ENCODE peak calls at places on chromosomes 5 and 9, in ten cellular contexts. One of them, this sample, is unnamed.
A peak's percentile ranks its signal among the peaks of the same experiment; 100 is the strongest.

GRCh38 chr9:118529210-118529609 is 825.0 kb downstream of the TLR4 start:
- DNase-seq in KG1: no peak
- DNase-seq in ACHN: no peak
- DNase-seq in stimulated activated CD8-positive, alpha-beta memory T cell treated with anti-CD3 and anti-CD28 coated beads, Interleukin-15, amount 100 ng/mL, for 1 hour: no peak
- DNase-seq in midbrain: no peak
- DNase-seq in kidney glomerular epithelial cell: no peak
- DNase-seq in right lobe of liver: no peak
- DNase-seq in stimulated activated CD4-positive, alpha-beta T cell treated with anti-CD3 and anti-CD28 coated beads, Interleukin-1b, Interleukin-23, amount 100 ng/mL, for 24 hours: no peak
- DNase-seq in NCI-H1092: no peak
- DNase-seq in activated T-cell treated with anti-CD3 and anti-CD28 coated beads for 1 hour: no peak
- DNase-seq in this sample: no peak

GRCh38 chr5:173554989-173555705 is 61.3 kb downstream of the BOD1 start:
- DNase-seq in KG1: no peak
- DNase-seq in ACHN: no peak
- DNase-seq in stimulated activated CD8-positive, alpha-beta memory T cell treated with anti-CD3 and anti-CD28 coated beads, Interleukin-15, amount 100 ng/mL, for 1 hour: no peak
- DNase-seq in midbrain: peak; percentile 72
- DNase-seq in kidney glomerular epithelial cell: no peak
- DNase-seq in right lobe of liver: no peak
- DNase-seq in stimulated activated CD4-positive, alpha-beta T cell treated with anti-CD3 and anti-CD28 coated beads, Interleukin-1b, Interleukin-23, amount 100 ng/mL, for 24 hours: no peak
- DNase-seq in NCI-H1092: no peak
- DNase-seq in activated T-cell treated with anti-CD3 and anti-CD28 coated beads for 1 hour: no peak
- DNase-seq in this sample: no peak

GRCh38 chr5:81010636-81011035 is 50.5 kb downstream of the RASGRF2 start:
- DNase-seq in KG1: no peak
- DNase-seq in ACHN: no peak
- DNase-seq in stimulated activated CD8-positive, alpha-beta memory T cell treated with anti-CD3 and anti-CD28 coated beads, Interleukin-15, amount 100 ng/mL, for 1 hour: no peak
- DNase-seq in midbrain: no peak
- DNase-seq in kidney glomerular epithelial cell: no peak
- DNase-seq in right lobe of liver: no peak
- DNase-seq in stimulated activated CD4-positive, alpha-beta T cell treated with anti-CD3 and anti-CD28 coated beads, Interleukin-1b, Interleukin-23, amount 100 ng/mL, for 24 hours: no peak
- DNase-seq in NCI-H1092: no peak
- DNase-seq in activated T-cell treated with anti-CD3 and anti-CD28 coated beads for 1 hour: no peak
- DNase-seq in this sample: no peak

GRCh38 chr5:178531786-178532185 is 58.4 kb downstream of the COL23A1 start:
- DNase-seq in KG1: no peak
- DNase-seq in ACHN: no peak
- DNase-seq in stimulated activated CD8-positive, alpha-beta memory T cell treated with anti-CD3 and anti-CD28 coated beads, Interleukin-15, amount 100 ng/mL, for 1 hour: no peak
- DNase-seq in midbrain: no peak
- DNase-seq in kidney glomerular epithelial cell: no peak
- DNase-seq in right lobe of liver: no peak
- DNase-seq in stimulated activated CD4-positive, alpha-beta T cell treated with anti-CD3 and anti-CD28 coated beads, Interleukin-1b, Interleukin-23, amount 100 ng/mL, for 24 hours: no peak
- DNase-seq in NCI-H1092: no peak
- DNase-seq in activated T-cell treated with anti-CD3 and anti-CD28 coated beads for 1 hour: no peak
- DNase-seq in this sample: no peak

GRCh38 chr5:157670662-157671591 is at the start of gene C5orf52:
- DNase-seq in KG1: no peak
- DNase-seq in ACHN: peak; percentile 13
- DNase-seq in stimulated activated CD8-positive, alpha-beta memory T cell treated with anti-CD3 and anti-CD28 coated beads, Interleukin-15, amount 100 ng/mL, for 1 hour: no peak
- DNase-seq in midbrain: no peak
- DNase-seq in kidney glomerular epithelial cell: no peak
- DNase-seq in right lobe of liver: peak; percentile 43
- DNase-seq in stimulated activated CD4-positive, alpha-beta T cell treated with anti-CD3 and anti-CD28 coated beads, Interleukin-1b, Interleukin-23, amount 100 ng/mL, for 24 hours: no peak
- DNase-seq in NCI-H1092: no peak
- DNase-seq in activated T-cell treated with anti-CD3 and anti-CD28 coated beads for 1 hour: no peak
- DNase-seq in this sample: peak; percentile 13

GRCh38 chr5:139659673-139660072 is 11.5 kb downstream of the CXXC5 start:
- DNase-seq in KG1: no peak
- DNase-seq in ACHN: no peak
- DNase-seq in stimulated activated CD8-positive, alpha-beta memory T cell treated with anti-CD3 and anti-CD28 coated beads, Interleukin-15, amount 100 ng/mL, for 1 hour: no peak
- DNase-seq in midbrain: no peak
- DNase-seq in kidney glomerular epithelial cell: no peak
- DNase-seq in right lobe of liver: no peak
- DNase-seq in stimulated activated CD4-positive, alpha-beta T cell treated with anti-CD3 and anti-CD28 coated beads, Interleukin-1b, Interleukin-23, amount 100 ng/mL, for 24 hours: no peak
- DNase-seq in NCI-H1092: no peak
- DNase-seq in activated T-cell treated with anti-CD3 and anti-CD28 coated beads for 1 hour: no peak
- DNase-seq in this sample: no peak

GRCh38 chr9:108478871-108479332 is 376.9 kb downstream of the ACTL7B start:
- DNase-seq in KG1: no peak
- DNase-seq in ACHN: peak; percentile 8
- DNase-seq in stimulated activated CD8-positive, alpha-beta memory T cell treated with anti-CD3 and anti-CD28 coated beads, Interleukin-15, amount 100 ng/mL, for 1 hour: no peak
- DNase-seq in midbrain: no peak
- DNase-seq in kidney glomerular epithelial cell: peak; percentile 61
- DNase-seq in right lobe of liver: no peak
- DNase-seq in stimulated activated CD4-positive, alpha-beta T cell treated with anti-CD3 and anti-CD28 coated beads, Interleukin-1b, Interleukin-23, amount 100 ng/mL, for 24 hours: no peak
- DNase-seq in NCI-H1092: no peak
- DNase-seq in activated T-cell treated with anti-CD3 and anti-CD28 coated beads for 1 hour: no peak
- DNase-seq in this sample: no peak

GRCh38 chr9:88721028-88721427 is 186.1 kb downstream of the NXNL2 start:
- DNase-seq in KG1: no peak
- DNase-seq in ACHN: no peak
- DNase-seq in stimulated activated CD8-positive, alpha-beta memory T cell treated with anti-CD3 and anti-CD28 coated beads, Interleukin-15, amount 100 ng/mL, for 1 hour: no peak
- DNase-seq in midbrain: no peak
- DNase-seq in kidney glomerular epithelial cell: no peak
- DNase-seq in right lobe of liver: no peak
- DNase-seq in stimulated activated CD4-positive, alpha-beta T cell treated with anti-CD3 and anti-CD28 coated beads, Interleukin-1b, Interleukin-23, amount 100 ng/mL, for 24 hours: no peak
- DNase-seq in NCI-H1092: no peak
- DNase-seq in activated T-cell treated with anti-CD3 and anti-CD28 coated beads for 1 hour: no peak
- DNase-seq in this sample: no peak

GRCh38 chr9:112850840-112851239 is 39.8 kb downstream of the SLC46A2 start:
- DNase-seq in KG1: no peak
- DNase-seq in ACHN: no peak
- DNase-seq in stimulated activated CD8-positive, alpha-beta memory T cell treated with anti-CD3 and anti-CD28 coated beads, Interleukin-15, amount 100 ng/mL, for 1 hour: no peak
- DNase-seq in midbrain: no peak
- DNase-seq in kidney glomerular epithelial cell: no peak
- DNase-seq in right lobe of liver: no peak
- DNase-seq in stimulated activated CD4-positive, alpha-beta T cell treated with anti-CD3 and anti-CD28 coated beads, Interleukin-1b, Interleukin-23, amount 100 ng/mL, for 24 hours: no peak
- DNase-seq in NCI-H1092: no peak
- DNase-seq in activated T-cell treated with anti-CD3 and anti-CD28 coated beads for 1 hour: no peak
- DNase-seq in this sample: no peak

GRCh38 chr9:96344458-96345180 is 38.9 kb downstream of the SLC35D2 start:
- DNase-seq in KG1: no peak
- DNase-seq in ACHN: peak; percentile 85
- DNase-seq in stimulated activated CD8-positive, alpha-beta memory T cell treated with anti-CD3 and anti-CD28 coated beads, Interleukin-15, amount 100 ng/mL, for 1 hour: no peak
- DNase-seq in midbrain: peak; percentile 69
- DNase-seq in kidney glomerular epithelial cell: peak; percentile 84
- DNase-seq in right lobe of liver: no peak
- DNase-seq in stimulated activated CD4-positive, alpha-beta T cell treated with anti-CD3 and anti-CD28 coated beads, Interleukin-1b, Interleukin-23, amount 100 ng/mL, for 24 hours: no peak
- DNase-seq in NCI-H1092: no peak
- DNase-seq in activated T-cell treated with anti-CD3 and anti-CD28 coated beads for 1 hour: no peak
- DNase-seq in this sample: no peak

GRCh38 chr5:170523129-170523497 is 19.3 kb downstream of the KCNIP1 start:
- DNase-seq in KG1: no peak
- DNase-seq in ACHN: no peak
- DNase-seq in stimulated activated CD8-positive, alpha-beta memory T cell treated with anti-CD3 and anti-CD28 coated beads, Interleukin-15, amount 100 ng/mL, for 1 hour: no peak
- DNase-seq in midbrain: peak; percentile 61
- DNase-seq in kidney glomerular epithelial cell: peak; percentile 35
- DNase-seq in right lobe of liver: no peak
- DNase-seq in stimulated activated CD4-positive, alpha-beta T cell treated with anti-CD3 and anti-CD28 coated beads, Interleukin-1b, Interleukin-23, amount 100 ng/mL, for 24 hours: no peak
- DNase-seq in NCI-H1092: peak; percentile 65
- DNase-seq in activated T-cell treated with anti-CD3 and anti-CD28 coated beads for 1 hour: no peak
- DNase-seq in this sample: no peak

GRCh38 chr9:70470050-70471015 is 55.9 kb upstream of the KLF9 start:
- DNase-seq in KG1: no peak
- DNase-seq in ACHN: no peak
- DNase-seq in stimulated activated CD8-positive, alpha-beta memory T cell treated with anti-CD3 and anti-CD28 coated beads, Interleukin-15, amount 100 ng/mL, for 1 hour: no peak
- DNase-seq in midbrain: peak; percentile 10
- DNase-seq in kidney glomerular epithelial cell: no peak
- DNase-seq in right lobe of liver: peak; percentile 94
- DNase-seq in stimulated activated CD4-positive, alpha-beta T cell treated with anti-CD3 and anti-CD28 coated beads, Interleukin-1b, Interleukin-23, amount 100 ng/mL, for 24 hours: no peak
- DNase-seq in NCI-H1092: no peak
- DNase-seq in activated T-cell treated with anti-CD3 and anti-CD28 coated beads for 1 hour: no peak
- DNase-seq in this sample: no peak

GRCh38 chr9:34928921-34929320 is 29.2 kb upstream of the PHF24 start:
- DNase-seq in KG1: no peak
- DNase-seq in ACHN: no peak
- DNase-seq in stimulated activated CD8-positive, alpha-beta memory T cell treated with anti-CD3 and anti-CD28 coated beads, Interleukin-15, amount 100 ng/mL, for 1 hour: no peak
- DNase-seq in midbrain: no peak
- DNase-seq in kidney glomerular epithelial cell: no peak
- DNase-seq in right lobe of liver: no peak
- DNase-seq in stimulated activated CD4-positive, alpha-beta T cell treated with anti-CD3 and anti-CD28 coated beads, Interleukin-1b, Interleukin-23, amount 100 ng/mL, for 24 hours: no peak
- DNase-seq in NCI-H1092: no peak
- DNase-seq in activated T-cell treated with anti-CD3 and anti-CD28 coated beads for 1 hour: no peak
- DNase-seq in this sample: no peak

GRCh38 chr9:3191715-3192114 is 334.1 kb downstream of the RFX3 start:
- DNase-seq in KG1: no peak
- DNase-seq in ACHN: no peak
- DNase-seq in stimulated activated CD8-positive, alpha-beta memory T cell treated with anti-CD3 and anti-CD28 coated beads, Interleukin-15, amount 100 ng/mL, for 1 hour: no peak
- DNase-seq in midbrain: no peak
- DNase-seq in kidney glomerular epithelial cell: no peak
- DNase-seq in right lobe of liver: no peak
- DNase-seq in stimulated activated CD4-positive, alpha-beta T cell treated with anti-CD3 and anti-CD28 coated beads, Interleukin-1b, Interleukin-23, amount 100 ng/mL, for 24 hours: no peak
- DNase-seq in NCI-H1092: peak; percentile 63
- DNase-seq in activated T-cell treated with anti-CD3 and anti-CD28 coated beads for 1 hour: no peak
- DNase-seq in this sample: no peak

GRCh38 chr5:126777974-126778674 is 1.2 kb downstream of the LMNB1 start:
- DNase-seq in KG1: peak; percentile 35
- DNase-seq in ACHN: peak; percentile 92
- DNase-seq in stimulated activated CD8-positive, alpha-beta memory T cell treated with anti-CD3 and anti-CD28 coated beads, Interleukin-15, amount 100 ng/mL, for 1 hour: peak; percentile 72
- DNase-seq in midbrain: peak; percentile 84
- DNase-seq in kidney glomerular epithelial cell: peak; percentile 85
- DNase-seq in right lobe of liver: peak; percentile 89
- DNase-seq in stimulated activated CD4-positive, alpha-beta T cell treated with anti-CD3 and anti-CD28 coated beads, Interleukin-1b, Interleukin-23, amount 100 ng/mL, for 24 hours: peak; percentile 92
- DNase-seq in NCI-H1092: peak; percentile 90
- DNase-seq in activated T-cell treated with anti-CD3 and anti-CD28 coated beads for 1 hour: peak; percentile 85
- DNase-seq in this sample: peak; percentile 90

GRCh38 chr9:37382161-37382981 is 40.1 kb upstream of the GRHPR start:
- DNase-seq in KG1: no peak
- DNase-seq in ACHN: no peak
- DNase-seq in stimulated activated CD8-positive, alpha-beta memory T cell treated with anti-CD3 and anti-CD28 coated beads, Interleukin-15, amount 100 ng/mL, for 1 hour: no peak
- DNase-seq in midbrain: no peak
- DNase-seq in kidney glomerular epithelial cell: no peak
- DNase-seq in right lobe of liver: no peak
- DNase-seq in stimulated activated CD4-positive, alpha-beta T cell treated with anti-CD3 and anti-CD28 coated beads, Interleukin-1b, Interleukin-23, amount 100 ng/mL, for 24 hours: no peak
- DNase-seq in NCI-H1092: no peak
- DNase-seq in activated T-cell treated with anti-CD3 and anti-CD28 coated beads for 1 hour: no peak
- DNase-seq in this sample: no peak

GRCh38 chr5:601771-602465 is 10.2 kb upstream of the CEP72 start:
- DNase-seq in KG1: no peak
- DNase-seq in ACHN: no peak
- DNase-seq in stimulated activated CD8-positive, alpha-beta memory T cell treated with anti-CD3 and anti-CD28 coated beads, Interleukin-15, amount 100 ng/mL, for 1 hour: no peak
- DNase-seq in midbrain: no peak
- DNase-seq in kidney glomerular epithelial cell: no peak
- DNase-seq in right lobe of liver: peak; percentile 35
- DNase-seq in stimulated activated CD4-positive, alpha-beta T cell treated with anti-CD3 and anti-CD28 coated beads, Interleukin-1b, Interleukin-23, amount 100 ng/mL, for 24 hours: no peak
- DNase-seq in NCI-H1092: no peak
- DNase-seq in activated T-cell treated with anti-CD3 and anti-CD28 coated beads for 1 hour: no peak
- DNase-seq in this sample: no peak

GRCh38 chr9:133987455-133987800 is 4.7 kb downstream of the VAV2 start:
- DNase-seq in KG1: no peak
- DNase-seq in ACHN: no peak
- DNase-seq in stimulated activated CD8-positive, alpha-beta memory T cell treated with anti-CD3 and anti-CD28 coated beads, Interleukin-15, amount 100 ng/mL, for 1 hour: no peak
- DNase-seq in midbrain: no peak
- DNase-seq in kidney glomerular epithelial cell: no peak
- DNase-seq in right lobe of liver: no peak
- DNase-seq in stimulated activated CD4-positive, alpha-beta T cell treated with anti-CD3 and anti-CD28 coated beads, Interleukin-1b, Interleukin-23, amount 100 ng/mL, for 24 hours: no peak
- DNase-seq in NCI-H1092: no peak
- DNase-seq in activated T-cell treated with anti-CD3 and anti-CD28 coated beads for 1 hour: no peak
- DNase-seq in this sample: no peak

GRCh38 chr9:123756484-123757106 is 173.3 kb downstream of the DENND1A start:
- DNase-seq in KG1: no peak
- DNase-seq in ACHN: no peak
- DNase-seq in stimulated activated CD8-positive, alpha-beta memory T cell treated with anti-CD3 and anti-CD28 coated beads, Interleukin-15, amount 100 ng/mL, for 1 hour: no peak
- DNase-seq in midbrain: no peak
- DNase-seq in kidney glomerular epithelial cell: no peak
- DNase-seq in right lobe of liver: no peak
- DNase-seq in stimulated activated CD4-positive, alpha-beta T cell treated with anti-CD3 and anti-CD28 coated beads, Interleukin-1b, Interleukin-23, amount 100 ng/mL, for 24 hours: no peak
- DNase-seq in NCI-H1092: no peak
- DNase-seq in activated T-cell treated with anti-CD3 and anti-CD28 coated beads for 1 hour: no peak
- DNase-seq in this sample: no peak

GRCh38 chr9:89179535-89179919 is 909 bp upstream of the SHC3 start:
- DNase-seq in KG1: no peak
- DNase-seq in ACHN: peak; percentile 49
- DNase-seq in stimulated activated CD8-positive, alpha-beta memory T cell treated with anti-CD3 and anti-CD28 coated beads, Interleukin-15, amount 100 ng/mL, for 1 hour: no peak
- DNase-seq in midbrain: no peak
- DNase-seq in kidney glomerular epithelial cell: no peak
- DNase-seq in right lobe of liver: no peak
- DNase-seq in stimulated activated CD4-positive, alpha-beta T cell treated with anti-CD3 and anti-CD28 coated beads, Interleukin-1b, Interleukin-23, amount 100 ng/mL, for 24 hours: no peak
- DNase-seq in NCI-H1092: no peak
- DNase-seq in activated T-cell treated with anti-CD3 and anti-CD28 coated beads for 1 hour: no peak
- DNase-seq in this sample: no peak

GRCh38 chr5:121503111-121503840 is 348.4 kb upstream of the FTMT start:
- DNase-seq in KG1: no peak
- DNase-seq in ACHN: peak; percentile 2
- DNase-seq in stimulated activated CD8-positive, alpha-beta memory T cell treated with anti-CD3 and anti-CD28 coated beads, Interleukin-15, amount 100 ng/mL, for 1 hour: no peak
- DNase-seq in midbrain: peak; percentile 19
- DNase-seq in kidney glomerular epithelial cell: peak; percentile 22
- DNase-seq in right lobe of liver: peak; percentile 43
- DNase-seq in stimulated activated CD4-positive, alpha-beta T cell treated with anti-CD3 and anti-CD28 coated beads, Interleukin-1b, Interleukin-23, amount 100 ng/mL, for 24 hours: no peak
- DNase-seq in NCI-H1092: no peak
- DNase-seq in activated T-cell treated with anti-CD3 and anti-CD28 coated beads for 1 hour: no peak
- DNase-seq in this sample: no peak

GRCh38 chr9:71962328-71962727 is 50.9 kb downstream of the C9orf85 start:
- DNase-seq in KG1: no peak
- DNase-seq in ACHN: no peak
- DNase-seq in stimulated activated CD8-positive, alpha-beta memory T cell treated with anti-CD3 and anti-CD28 coated beads, Interleukin-15, amount 100 ng/mL, for 1 hour: no peak
- DNase-seq in midbrain: no peak
- DNase-seq in kidney glomerular epithelial cell: no peak
- DNase-seq in right lobe of liver: no peak
- DNase-seq in stimulated activated CD4-positive, alpha-beta T cell treated with anti-CD3 and anti-CD28 coated beads, Interleukin-1b, Interleukin-23, amount 100 ng/mL, for 24 hours: no peak
- DNase-seq in NCI-H1092: no peak
- DNase-seq in activated T-cell treated with anti-CD3 and anti-CD28 coated beads for 1 hour: no peak
- DNase-seq in this sample: no peak

GRCh38 chr5:142671801-142672200 is 14.1 kb downstream of the FGF1 start:
- DNase-seq in KG1: no peak
- DNase-seq in ACHN: peak; percentile 35
- DNase-seq in stimulated activated CD8-positive, alpha-beta memory T cell treated with anti-CD3 and anti-CD28 coated beads, Interleukin-15, amount 100 ng/mL, for 1 hour: no peak
- DNase-seq in midbrain: no peak
- DNase-seq in kidney glomerular epithelial cell: peak; percentile 57
- DNase-seq in right lobe of liver: no peak
- DNase-seq in stimulated activated CD4-positive, alpha-beta T cell treated with anti-CD3 and anti-CD28 coated beads, Interleukin-1b, Interleukin-23, amount 100 ng/mL, for 24 hours: no peak
- DNase-seq in NCI-H1092: no peak
- DNase-seq in activated T-cell treated with anti-CD3 and anti-CD28 coated beads for 1 hour: no peak
- DNase-seq in this sample: no peak

GRCh38 chr9:5489630-5490484 is 20.5 kb upstream of the PDCD1LG2 start:
- DNase-seq in KG1: no peak
- DNase-seq in ACHN: no peak
- DNase-seq in stimulated activated CD8-positive, alpha-beta memory T cell treated with anti-CD3 and anti-CD28 coated beads, Interleukin-15, amount 100 ng/mL, for 1 hour: no peak
- DNase-seq in midbrain: no peak
- DNase-seq in kidney glomerular epithelial cell: peak; percentile 27
- DNase-seq in right lobe of liver: no peak
- DNase-seq in stimulated activated CD4-positive, alpha-beta T cell treated with anti-CD3 and anti-CD28 coated beads, Interleukin-1b, Interleukin-23, amount 100 ng/mL, for 24 hours: no peak
- DNase-seq in NCI-H1092: no peak
- DNase-seq in activated T-cell treated with anti-CD3 and anti-CD28 coated beads for 1 hour: no peak
- DNase-seq in this sample: no peak

GRCh38 chr5:157168286-157168685 is 2.2 kb upstream of the GARIN3 start:
- DNase-seq in KG1: no peak
- DNase-seq in ACHN: no peak
- DNase-seq in stimulated activated CD8-positive, alpha-beta memory T cell treated with anti-CD3 and anti-CD28 coated beads, Interleukin-15, amount 100 ng/mL, for 1 hour: no peak
- DNase-seq in midbrain: no peak
- DNase-seq in kidney glomerular epithelial cell: no peak
- DNase-seq in right lobe of liver: no peak
- DNase-seq in stimulated activated CD4-positive, alpha-beta T cell treated with anti-CD3 and anti-CD28 coated beads, Interleukin-1b, Interleukin-23, amount 100 ng/mL, for 24 hours: no peak
- DNase-seq in NCI-H1092: no peak
- DNase-seq in activated T-cell treated with anti-CD3 and anti-CD28 coated beads for 1 hour: no peak
- DNase-seq in this sample: no peak

GRCh38 chr5:96330532-96331140 is 102.4 kb downstream of the PCSK1 start:
- DNase-seq in KG1: no peak
- DNase-seq in ACHN: no peak
- DNase-seq in stimulated activated CD8-positive, alpha-beta memory T cell treated with anti-CD3 and anti-CD28 coated beads, Interleukin-15, amount 100 ng/mL, for 1 hour: no peak
- DNase-seq in midbrain: no peak
- DNase-seq in kidney glomerular epithelial cell: no peak
- DNase-seq in right lobe of liver: no peak
- DNase-seq in stimulated activated CD4-positive, alpha-beta T cell treated with anti-CD3 and anti-CD28 coated beads, Interleukin-1b, Interleukin-23, amount 100 ng/mL, for 24 hours: no peak
- DNase-seq in NCI-H1092: no peak
- DNase-seq in activated T-cell treated with anti-CD3 and anti-CD28 coated beads for 1 hour: no peak
- DNase-seq in this sample: no peak

GRCh38 chr5:138725885-138726457 is 27.3 kb upstream of the CTNNA1 start:
- DNase-seq in KG1: no peak
- DNase-seq in ACHN: no peak
- DNase-seq in stimulated activated CD8-positive, alpha-beta memory T cell treated with anti-CD3 and anti-CD28 coated beads, Interleukin-15, amount 100 ng/mL, for 1 hour: no peak
- DNase-seq in midbrain: no peak
- DNase-seq in kidney glomerular epithelial cell: no peak
- DNase-seq in right lobe of liver: peak; percentile 80
- DNase-seq in stimulated activated CD4-positive, alpha-beta T cell treated with anti-CD3 and anti-CD28 coated beads, Interleukin-1b, Interleukin-23, amount 100 ng/mL, for 24 hours: no peak
- DNase-seq in NCI-H1092: no peak
- DNase-seq in activated T-cell treated with anti-CD3 and anti-CD28 coated beads for 1 hour: no peak
- DNase-seq in this sample: no peak

GRCh38 chr5:21817668-21818419 is 1035.3 kb downstream of the CDH12 start:
- DNase-seq in KG1: no peak
- DNase-seq in ACHN: peak; percentile 35
- DNase-seq in stimulated activated CD8-positive, alpha-beta memory T cell treated with anti-CD3 and anti-CD28 coated beads, Interleukin-15, amount 100 ng/mL, for 1 hour: no peak
- DNase-seq in midbrain: peak; percentile 13
- DNase-seq in kidney glomerular epithelial cell: no peak
- DNase-seq in right lobe of liver: no peak
- DNase-seq in stimulated activated CD4-positive, alpha-beta T cell treated with anti-CD3 and anti-CD28 coated beads, Interleukin-1b, Interleukin-23, amount 100 ng/mL, for 24 hours: no peak
- DNase-seq in NCI-H1092: no peak
- DNase-seq in activated T-cell treated with anti-CD3 and anti-CD28 coated beads for 1 hour: no peak
- DNase-seq in this sample: no peak

This sample was measured in activated CD4-positive, alpha-beta T cell treated with anti-CD3 and anti-CD28 coated beads, Interleukin-2, amount 50 U/mL, for 1 hour.